ENCODE peak calls at places on chromosomes 2 and 18, in nine cellular contexts. W, F, C, X, N, U, I, A and G are unnamed samples.

GRCh38 chr18:69757733-69758132 is 189.9 kb downstream of the CD226 start:
- DNase-seq in W (peak), F (no peak), C (no peak), X (no peak), N (no peak), U (no peak), I (no peak), A (no peak), G (no peak)

GRCh38 chr2:217711236-217711635 is 291.6 kb downstream of the TNS1 start:
- DNase-seq in W (no peak), F (no peak), C (no peak), X (no peak), N (no peak), U (no peak), I (no peak), A (no peak), G (no peak)

GRCh38 chr2:68103026-68103425 is 40.2 kb upstream of the C1D start:
- DNase-seq in W (no peak), F (no peak), C (no peak), X (no peak), N (no peak), U (no peak), I (no peak), A (no peak), G (no peak)

GRCh38 chr2:197803033-197803444 is 1.4 kb upstream of the PLCL1 start:
- DNase-seq in W (peak), F (peak), C (no peak), X (peak), N (peak), U (peak), I (no peak), A (peak), G (no peak)

GRCh38 chr2:106193491-106193976 is 567 bp downstream of the UXS1 start:
- DNase-seq in W (no peak), F (peak), C (peak), X (no peak), N (no peak), U (peak), I (peak), A (peak), G (no peak)

GRCh38 chr2:195514365-195514764 is 142.7 kb upstream of the SLC39A10 start:
- DNase-seq in W (no peak), F (no peak), C (no peak), X (no peak), N (no peak), U (no peak), I (no peak), A (no peak), G (no peak)

GRCh38 chr2:19538411-19538963 is 180.1 kb upstream of the OSR1 start:
- DNase-seq in W (no peak), F (no peak), C (no peak), X (peak), N (no peak), U (no peak), I (no peak), A (no peak), G (no peak)

GRCh38 chr2:231000211-231000904 is 4.4 kb downstream of the SPATA3 start:
- DNase-seq in W (no peak), F (no peak), C (no peak), X (no peak), N (no peak), U (no peak), I (no peak), A (no peak), G (no peak)

GRCh38 chr2:76895469-76895868 is 626.7 kb downstream of the LRRTM4 start:
- DNase-seq in W (no peak), F (no peak), C (no peak), X (peak), N (no peak), U (no peak), I (no peak), A (no peak), G (no peak)

GRCh38 chr2:71948781-71949536 is 198.7 kb downstream of the CYP26B1 start:
- DNase-seq in W (no peak), F (no peak), C (no peak), X (no peak), N (no peak), U (no peak), I (no peak), A (no peak), G (no peak)

GRCh38 chr2:29119211-29119610 is 4.0 kb downstream of the CLIP4 start:
- DNase-seq in W (no peak), F (no peak), C (no peak), X (no peak), N (no peak), U (no peak), I (no peak), A (no peak), G (no peak)

GRCh38 chr2:34991508-34992274 is 1363.9 kb upstream of the CRIM1 start:
- DNase-seq in W (no peak), F (no peak), C (no peak), X (no peak), N (no peak), U (no peak), I (no peak), A (no peak), G (no peak)

GRCh38 chr2:190882831-190883582 is 2.4 kb downstream of the GLS start:
- DNase-seq in W (no peak), F (no peak), C (no peak), X (peak), N (no peak), U (no peak), I (no peak), A (no peak), G (no peak)

GRCh38 chr2:46036929-46037328 is 260.3 kb upstream of the EPAS1 start:
- DNase-seq in W (no peak), F (no peak), C (no peak), X (no peak), N (no peak), U (no peak), I (no peak), A (no peak), G (no peak)

GRCh38 chr2:242088471-242089212 is 219.1 kb downstream of the RTP5 start:
- DNase-seq in W (peak), F (peak), C (peak), X (peak), N (peak), U (peak), I (peak), A (peak), G (peak)

GRCh38 chr2:231003186-231003585 is 7.3 kb downstream of the SPATA3 start:
- DNase-seq in W (no peak), F (no peak), C (no peak), X (no peak), N (no peak), U (no peak), I (no peak), A (no peak), G (no peak)

GRCh38 chr18:58452392-58453166 is 176.3 kb downstream of the ALPK2 start:
- DNase-seq in W (no peak), F (no peak), C (no peak), X (no peak), N (no peak), U (no peak), I (no peak), A (no peak), G (no peak)

GRCh38 chr2:96437512-96437911 is 67.6 kb downstream of the NEURL3 start:
- DNase-seq in W (no peak), F (no peak), C (no peak), X (no peak), N (no peak), U (no peak), I (no peak), A (no peak), G (no peak)